ENCODE peak calls at places on chromosomes 16 and 17, in eight cellular contexts. P, D, B, T, Z, V, Y and C are unnamed samples.

GRCh38 chr17:13728751-13729150 is 127.0 kb upstream of the HS3ST3A1 start:
- DNase-seq in P (no peak), D (no peak), B (no peak), T (no peak), Z (no peak), V (no peak), Y (no peak), C (no peak)

GRCh38 chr17:73459980-73460379 is 148.2 kb upstream of the CDC42EP4 start:
- DNase-seq in P (no peak), D (no peak), B (no peak), T (no peak), Z (no peak), V (no peak), Y (no peak), C (no peak)

GRCh38 chr17:51260960-51261958 is 913 bp downstream of the UTP18 start:
- DNase-seq in P (peak; percentile 62), D (peak; percentile 79), B (peak; percentile 82), T (peak; percentile 53), Z (peak; percentile 85), V (peak; percentile 89), Y (peak; percentile 82), C (peak; percentile 80)

GRCh38 chr16:27287887-27288286 is 19.3 kb upstream of the NSMCE1 start:
- DNase-seq in P (no peak), D (no peak), B (no peak), T (no peak), Z (no peak), V (no peak), Y (no peak), C (no peak)

GRCh38 chr17:58323420-58324408 is 4.9 kb downstream of the TSPOAP1 start:
- DNase-seq in P (no peak), D (no peak), B (no peak), T (no peak), Z (no peak), V (peak; percentile 55), Y (no peak), C (no peak)

GRCh38 chr16:66365588-66365987 is 903 bp upstream of the CDH5 start:
- DNase-seq in P (no peak), D (no peak), B (no peak), T (peak; percentile 80), Z (no peak), V (no peak), Y (peak; percentile 26), C (no peak)

GRCh38 chr16:71526111-71526998 is at the start of gene CHST4:
- DNase-seq in P (no peak), D (no peak), B (peak; percentile 99), T (no peak), Z (no peak), V (no peak), Y (no peak), C (no peak)

GRCh38 chr17:6779411-6779810 is 3.4 kb downstream of the FBXO39 start:
- DNase-seq in P (no peak), D (no peak), B (no peak), T (no peak), Z (no peak), V (no peak), Y (no peak), C (no peak)

GRCh38 chr17:4710693-4711634 is 532 bp downstream of the ARRB2 start:
- DNase-seq in P (peak; percentile 49), D (no peak), B (no peak), T (no peak), Z (peak; percentile 81), V (no peak), Y (peak; percentile 39), C (no peak)

GRCh38 chr17:54903375-54903774 is 2.7 kb downstream of the TOM1L1 start:
- DNase-seq in P (peak; percentile 46), D (no peak), B (peak; percentile 11), T (no peak), Z (no peak), V (peak; percentile 78), Y (peak; percentile 19), C (no peak)

GRCh38 chr16:80285089-80285488 is 255.7 kb upstream of the DYNLRB2 start:
- DNase-seq in P (no peak), D (no peak), B (no peak), T (no peak), Z (no peak), V (no peak), Y (no peak), C (no peak)

GRCh38 chr16:67301080-67301757 is 21.9 kb downstream of the PLEKHG4 start:
- DNase-seq in P (no peak), D (no peak), B (no peak), T (no peak), Z (peak; percentile 83), V (no peak), Y (no peak), C (no peak)

GRCh38 chr16:13919330-13919682 is 648 bp upstream of the ERCC4 start:
- DNase-seq in P (no peak), D (no peak), B (no peak), T (no peak), Z (no peak), V (no peak), Y (no peak), C (no peak)

GRCh38 chr16:58346831-58347371 is 45.4 kb upstream of the GINS3 start:
- DNase-seq in P (no peak), D (no peak), B (no peak), T (no peak), Z (no peak), V (no peak), Y (no peak), C (no peak)

GRCh38 chr16:65071371-65072311 is 50.2 kb downstream of the CDH11 start:
- DNase-seq in P (no peak), D (peak; percentile 79), B (no peak), T (peak; percentile 4), Z (peak; percentile 64), V (no peak), Y (peak; percentile 12), C (no peak)

GRCh38 chr17:42403150-42403549 is 14.9 kb upstream of the STAT3 start:
- DNase-seq in P (no peak), D (no peak), B (peak; percentile 51), T (no peak), Z (no peak), V (peak; percentile 60), Y (peak; percentile 38), C (no peak)

GRCh38 chr17:38584350-38584925 is 21.3 kb downstream of the SRCIN1 start:
- DNase-seq in P (peak; percentile 55), D (peak; percentile 79), B (peak; percentile 85), T (peak; percentile 28), Z (no peak), V (peak; percentile 87), Y (peak; percentile 73), C (peak; percentile 49)
- H3K27me3 ChIP-seq in P (no peaks in the 10 kb centered on the region), D (peaks cover 5% of the 10 kb centered on the region), B (peaks cover 3% of the 10 kb centered on the region), T (peaks cover 24% of the 10 kb centered on the region), Z (peaks cover 42% of the 10 kb centered on the region), V (no peaks in the 10 kb centered on the region), Y (peaks cover 57% of the 10 kb centered on the region), C (peaks cover 46% of the 10 kb centered on the region)

GRCh38 chr16:4373356-4373908 is 1.8 kb downstream of the VASN start:
- DNase-seq in P (no peak), D (peak; percentile 69), B (no peak), T (no peak), Z (peak; percentile 69), V (peak; percentile 70), Y (no peak), C (no peak)
- H3K4me1 ChIP-seq in P (peaks cover 7% of the 10 kb centered on the region), D (peaks cover 36% of the 10 kb centered on the region), B (peaks cover 24% of the 10 kb centered on the region), T (peaks cover 6% of the 10 kb centered on the region), Z (peaks cover 97% of the 10 kb centered on the region), V (peaks cover 25% of the 10 kb centered on the region), Y (peaks cover 68% of the 10 kb centered on the region), C (peaks cover 18% of the 10 kb centered on the region)

GRCh38 chr16:165539-166374 is at the start of gene HBM:
- DNase-seq in P (no peak), D (no peak), B (no peak), T (no peak), Z (no peak), V (no peak), Y (no peak), C (no peak)

GRCh38 chr16:165218-165538 is 600 bp upstream of the HBM start:
- DNase-seq in P (no peak), D (no peak), B (peak; percentile 44), T (no peak), Z (no peak), V (no peak), Y (no peak), C (no peak)

GRCh38 chr16:159136-159849 is 6.5 kb upstream of the HBM start:
- DNase-seq in P (no peak), D (no peak), B (no peak), T (no peak), Z (no peak), V (no peak), Y (no peak), C (no peak)

GRCh38 chr16:162271-162991 is 3.3 kb upstream of the HBM start:
- DNase-seq in P (no peak), D (no peak), B (no peak), T (no peak), Z (no peak), V (no peak), Y (no peak), C (no peak)

GRCh38 chr16:160691-161190 is 5.0 kb upstream of the HBM start:
- DNase-seq in P (no peak), D (no peak), B (no peak), T (no peak), Z (no peak), V (no peak), Y (no peak), C (no peak)
- H3K27me3 ChIP-seq in P (peaks cover 3% of the 10 kb centered on the region), D (peaks cover 9% of the 10 kb centered on the region), B (peaks cover 6% of the 10 kb centered on the region), T (peaks cover 16% of the 10 kb centered on the region), Z (peaks cover 50% of the 10 kb centered on the region), V (no peaks in the 10 kb centered on the region), Y (peaks cover 68% of the 10 kb centered on the region), C (peaks cover 8% of the 10 kb centered on the region)

GRCh38 chr16:49837673-49838360 is 18.1 kb downstream of the ZNF423 start:
- DNase-seq in P (no peak), D (no peak), B (peak; percentile 67), T (no peak), Z (no peak), V (no peak), Y (no peak), C (no peak)
- H3K4me1 ChIP-seq in P (no peaks in the 10 kb centered on the region), D (peaks cover 44% of the 10 kb centered on the region), B (peaks cover 20% of the 10 kb centered on the region), T (peaks cover 2% of the 10 kb centered on the region), Z (peaks cover 50% of the 10 kb centered on the region), V (no peaks in the 10 kb centered on the region), Y (peaks cover 54% of the 10 kb centered on the region), C (no peaks in the 10 kb centered on the region)

GRCh38 chr17:9229160-9229825 is 208.0 kb downstream of the NTN1 start:
- DNase-seq in P (no peak), D (no peak), B (no peak), T (no peak), Z (peak; percentile 61), V (no peak), Y (no peak), C (no peak)
- H3K27me3 ChIP-seq in P (no peaks in the 10 kb centered on the region), D (no peaks in the 10 kb centered on the region), B (no peaks in the 10 kb centered on the region), T (no peaks in the 10 kb centered on the region), Z (no peaks in the 10 kb centered on the region), V (no peaks in the 10 kb centered on the region), Y (no peaks in the 10 kb centered on the region), C (no peaks in the 10 kb centered on the region)